ENCODE peak calls at places on chromosome 1, in five cellular contexts. I is neural progenitor cell, D is neuronal stem cell, O is fibroblast of lung, G is MM.1S. Q is an unnamed sample.

GRCh38 chr1:31416101-31416736 is 3.2 kb downstream of the SERINC2 start:
- DNase-seq in I (no peak), D (no peak), O (no peak), G (no peak), Q (no peak)

GRCh38 chr1:37473431-37474050 is 839 bp upstream of the ZC3H12A start:
- DNase-seq in I (no peak), D (no peak), O (no peak), G (no peak), Q (peak; percentile 43)

GRCh38 chr1:74468982-74469603 is 43.3 kb downstream of the LRRC53 start:
- DNase-seq in I (peak; percentile 63), D (peak; percentile 48), O (peak; percentile 40), G (peak; percentile 40), Q (peak; percentile 62)

GRCh38 chr1:36136535-36136934 is 11.5 kb upstream of the COL8A2 start:
- DNase-seq in I (no peak), D (no peak), O (peak; percentile 80), G (no peak), Q (no peak)

GRCh38 chr1:91655912-91656449 is 155.3 kb downstream of the CDC7 start:
- DNase-seq in I (no peak), D (no peak), O (no peak), G (no peak), Q (no peak)

GRCh38 chr1:191022856-191023255 is 545.2 kb upstream of the BRINP3 start:
- DNase-seq in I (no peak), D (no peak), O (peak; percentile 22), G (no peak), Q (no peak)

GRCh38 chr1:219659005-219659632 is 46.2 kb upstream of the ZC3H11B start:
- DNase-seq in I (no peak), D (no peak), O (no peak), G (no peak), Q (no peak)

GRCh38 chr1:2466834-2467554 is 9.1 kb upstream of the PLCH2 start:
- DNase-seq in I (peak; percentile 77), D (peak; percentile 48), O (no peak), G (no peak), Q (no peak)

GRCh38 chr1:2236695-2237677 is 8.9 kb downstream of the SKI start:
- DNase-seq in I (no peak), D (no peak), O (no peak), G (no peak), Q (no peak)

GRCh38 chr1:168178227-168178637 is 530 bp upstream of the TIPRL start:
- DNase-seq in I (no peak), D (no peak), O (no peak), G (no peak), Q (no peak)

GRCh38 chr1:87180682-87181081 is 148.0 kb upstream of the LMO4 start:
- DNase-seq in I (no peak), D (no peak), O (peak; percentile 5), G (no peak), Q (no peak)

GRCh38 chr1:115829023-115829674 is 11.8 kb downstream of the NHLH2 start:
- DNase-seq in I (no peak), D (no peak), O (peak; percentile 78), G (no peak), Q (peak; percentile 74)

GRCh38 chr1:115826642-115827041 is 14.3 kb downstream of the NHLH2 start:
- DNase-seq in I (no peak), D (no peak), O (no peak), G (no peak), Q (no peak)

GRCh38 chr1:115827452-115827851 is 13.5 kb downstream of the NHLH2 start:
- DNase-seq in I (no peak), D (no peak), O (no peak), G (no peak), Q (no peak)

GRCh38 chr1:115829947-115830346 is 11.0 kb downstream of the NHLH2 start:
- DNase-seq in I (no peak), D (no peak), O (no peak), G (no peak), Q (no peak)

GRCh38 chr1:115828101-115829022 is 12.6 kb downstream of the NHLH2 start:
- DNase-seq in I (peak; percentile 78), D (no peak), O (peak; percentile 23), G (no peak), Q (peak; percentile 59)
- H2AFZ ChIP-seq in I (peak overlapping the region; percentile 93), D (peak overlapping the region; percentile 71), O (peak overlapping the region; percentile 78), G (no peak overlapping the region), Q (peak overlapping the region; percentile 84)

GRCh38 chr1:148352470-148353118 is 130.5 kb downstream of the PPIAL4G start:
- DNase-seq in I (no peak), D (no peak), O (no peak), G (no peak), Q (no peak)
- H2AFZ ChIP-seq in I (no peak overlapping the region), D (no peak overlapping the region), O (no peak overlapping the region), G (no peak overlapping the region), Q (no peak overlapping the region)

GRCh38 chr1:26788836-26789611 is 1.3 kb downstream of the PIGV start:
- DNase-seq in I (peak; percentile 92), D (peak; percentile 75), O (peak; percentile 88), G (peak; percentile 91), Q (peak; percentile 91)

GRCh38 chr1:26787381-26787705 is 407 bp upstream of the PIGV start:
- DNase-seq in I (peak; percentile 87), D (no peak), O (no peak), G (peak; percentile 91), Q (no peak)

GRCh38 chr1:26788515-26788785 is 700 bp downstream of the PIGV start:
- DNase-seq in I (no peak), D (no peak), O (no peak), G (no peak), Q (no peak)

GRCh38 chr1:26786437-26787380 is 1.0 kb upstream of the PIGV start:
- DNase-seq in I (peak; percentile 72), D (no peak), O (peak; percentile 86), G (peak; percentile 42), Q (peak; percentile 76)

DNA sequence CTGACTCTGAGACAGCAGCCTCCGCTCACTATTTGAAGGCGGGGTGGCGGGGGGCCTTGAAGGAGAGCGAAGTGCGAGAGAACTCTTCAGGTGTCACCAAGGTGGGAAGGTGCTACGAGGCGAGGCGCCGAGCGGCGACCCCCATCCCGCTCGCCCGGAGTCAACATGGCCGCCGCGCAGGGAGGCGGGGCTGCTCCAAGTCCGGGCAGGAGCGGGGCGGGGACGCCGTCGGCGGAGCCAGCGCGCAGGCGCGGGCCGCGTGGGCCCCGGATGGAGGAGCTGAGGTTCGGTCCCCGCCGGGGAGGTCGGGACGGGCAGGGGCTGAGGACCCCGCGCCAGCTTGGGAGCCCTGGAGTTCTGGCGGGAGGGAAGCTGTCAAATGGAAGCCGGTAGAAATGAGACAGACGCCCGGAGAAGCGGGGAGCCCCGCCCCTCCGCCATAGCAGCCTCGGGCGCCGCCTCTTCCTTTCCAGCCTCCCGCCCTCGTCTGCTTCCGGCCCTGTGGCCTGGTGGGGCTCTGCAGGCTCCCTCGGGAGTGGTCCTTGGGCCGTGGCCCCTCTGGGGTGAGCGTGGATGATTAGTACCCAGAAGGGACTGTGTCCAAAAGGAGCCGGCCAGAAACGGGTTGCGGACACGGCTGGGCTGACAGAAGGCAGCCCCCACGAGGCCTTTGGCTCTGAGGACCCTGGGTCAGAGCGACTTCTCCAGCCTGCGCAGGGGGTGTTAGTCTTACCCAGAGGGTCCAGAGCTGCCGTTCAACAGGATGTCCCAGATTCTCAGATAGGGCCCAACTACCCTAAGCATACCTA is at the start of gene PIGV:
- DNase-seq in I (peak; percentile 95), D (peak; percentile 88), O (peak; percentile 79), G (peak; percentile 84), Q (peak; percentile 94)
- H2AFZ ChIP-seq in I (peak within 1 kb of the TSS; percentile 74), D (peak within 1 kb of the TSS; percentile 97), O (peak within 1 kb of the TSS; percentile 47), G (peak within 1 kb of the TSS; percentile 72), Q (peak within 1 kb of the TSS; percentile 62)

GRCh38 chr1:207959995-207960745 is 49.2 kb upstream of the CD34 start:
- DNase-seq in I (no peak), D (no peak), O (no peak), G (no peak), Q (no peak)
- H2AFZ ChIP-seq in I (no peak overlapping the region), D (no peak overlapping the region), O (no peak overlapping the region), G (no peak overlapping the region), Q (no peak overlapping the region)

GRCh38 chr1:157101196-157101595 is 1.6 kb upstream of the ETV3L start:
- DNase-seq in I (no peak), D (no peak), O (no peak), G (no peak), Q (no peak)
- H2AFZ ChIP-seq in I (no peak overlapping the region), D (no peak overlapping the region), O (no peak overlapping the region), G (no peak overlapping the region), Q (no peak overlapping the region)

Q was measured in hepatocyte.